ENCODE peak calls at places on chromosomes 11 and 22, in five cellular contexts. X is Panc1, V is left lung, F is lung, L is aorta. R is an unnamed sample. For H3K9me3, the result is how much of the 10 kb centered on the place peaks cover.

GRCh38 chr11:68371176-68372041 is 59.0 kb downstream of the LRP5 start:
- ATAC-seq in X (no peak), V (no peak), F (no peak), L (no peak), R (no peak)

GRCh38 chr11:95829580-95830259 is 39.4 kb downstream of the CEP57 start:
- ATAC-seq in X (peak), V (no peak), F (no peak), L (no peak), R (no peak)

GRCh38 chr11:108934696-108935095 is 269.8 kb downstream of the DDX10 start:
- ATAC-seq in X (no peak), V (no peak), F (no peak), L (no peak), R (no peak)

GRCh38 chr11:22976146-22976545 is 115.9 kb upstream of the CCDC179 start:
- ATAC-seq in X (no peak), V (peak), F (peak), L (no peak), R (no peak)

GRCh38 chr11:118939948-118940598 is 14.3 kb upstream of the BCL9L start:
- ATAC-seq in X (peak), V (peak), F (no peak), L (no peak), R (no peak)

GRCh38 chr22:21738081-21738480 is 2.5 kb upstream of the YPEL1 start:
- ATAC-seq in X (no peak), V (no peak), F (no peak), L (no peak), R (no peak)

GRCh38 chr11:36000616-36001190 is 56.8 kb downstream of the LDLRAD3 start:
- ATAC-seq in X (no peak), V (peak), F (peak), L (no peak), R (no peak)

GRCh38 chr11:10029386-10030121 is 264.5 kb downstream of the SBF2 start:
- ATAC-seq in X (no peak), V (no peak), F (no peak), L (no peak), R (no peak)

GRCh38 chr11:69387409-69387885 is 93.5 kb downstream of the MYEOV start:
- ATAC-seq in X (no peak), V (no peak), F (no peak), L (no peak), R (no peak)

GRCh38 chr11:69638941-69639681 is 1.8 kb upstream of the CCND1 start:
- ATAC-seq in X (peak), V (peak), F (peak), L (peak), R (peak)

GRCh38 chr22:29641781-29642355 is 38.4 kb downstream of the NF2 start:
- ATAC-seq in X (no peak), V (no peak), F (no peak), L (no peak), R (no peak)

GRCh38 chr11:107844041-107844440 is 14.5 kb downstream of the SLC35F2 start:
- ATAC-seq in X (peak), V (no peak), F (no peak), L (no peak), R (no peak)

GRCh38 chr22:45210577-45211431 is 29.9 kb downstream of the KIAA0930 start:
- ATAC-seq in X (no peak), V (no peak), F (no peak), L (no peak), R (no peak)

GRCh38 chr11:57324154-57324885 is 432 bp downstream of the TNKS1BP1 start:
- ATAC-seq in X (peak), V (peak), F (no peak), L (peak), R (no peak)

GRCh38 chr22:44192811-44193536 is 12.2 kb downstream of the PARVG start:
- ATAC-seq in X (peak), V (no peak), F (no peak), L (no peak), R (no peak)

GRCh38 chr22:35023692-35024363 is 42.1 kb upstream of the ISX start:
- ATAC-seq in X (peak), V (peak), F (no peak), L (no peak), R (no peak)

GRCh38 chr11:125380756-125381445 is 115.2 kb downstream of the FEZ1 start:
- ATAC-seq in X (peak), V (no peak), F (no peak), L (no peak), R (no peak)

GRCh38 chr11:114348200-114349191 is 51.8 kb downstream of the C11orf71 start:
- ATAC-seq in X (peak), V (peak), F (peak), L (no peak), R (peak)

GRCh38 chr11:88544656-88545280 is 207.2 kb upstream of the CTSC start:
- ATAC-seq in X (peak), V (no peak), F (no peak), L (no peak), R (no peak)

GRCh38 chr11:103927535-103927934 is 108.9 kb upstream of the DDI1 start:
- ATAC-seq in X (no peak), V (peak), F (no peak), L (no peak), R (no peak)

GRCh38 chr11:134402910-134403309 is 9.1 kb downstream of the B3GAT1 start:
- ATAC-seq in X (no peak), V (no peak), F (no peak), L (no peak), R (no peak)

GRCh38 chr11:113603277-113604059 is 102.6 kb downstream of the TMPRSS5 start:
- ATAC-seq in X (no peak), V (no peak), F (no peak), L (peak), R (no peak)

GRCh38 chr11:91630916-91631673 is 593.5 kb upstream of the FAT3 start:
- ATAC-seq in X (no peak), V (no peak), F (no peak), L (no peak), R (no peak)

GRCh38 chr22:45535400-45535799 is 32.7 kb downstream of the FBLN1 start:
- ATAC-seq in X (no peak), V (no peak), F (no peak), L (no peak), R (no peak)

GRCh38 chr11:38577769-38578168 is 1979.7 kb upstream of the RAG2 start:
- ATAC-seq in X (no peak), V (no peak), F (no peak), L (no peak), R (no peak)

GRCh38 chr22:23752750-23753149 is 1.5 kb downstream of the VPREB3 start:
- ATAC-seq in X (no peak), V (no peak), F (no peak), L (no peak), R (no peak)

GRCh38 chr11:35257287-35257686 is 118.3 kb downstream of the CD44 start:
- ATAC-seq in X (no peak), V (no peak), F (peak), L (no peak), R (no peak)

GRCh38 chr22:50506611-50507420 is 686 bp downstream of the LMF2 start:
- ATAC-seq in X (peak), V (peak), F (no peak), L (peak), R (no peak)

GRCh38 chr11:92443109-92443508 is 218.5 kb downstream of the FAT3 start:
- ATAC-seq in X (no peak), V (no peak), F (no peak), L (no peak), R (no peak)

GRCh38 chr22:47739616-47740015 is 977.2 kb downstream of the TBC1D22A start:
- ATAC-seq in X (no peak), V (no peak), F (no peak), L (peak), R (no peak)
- H3K9me3 ChIP-seq in X (under half), V (under half), F (under half), L (under half), R (under half)

GRCh38 chr11:3056296-3057068 is 741 bp downstream of the CARS1 start:
- ATAC-seq in X (no peak), V (peak), F (no peak), L (no peak), R (no peak)

GRCh38 chr11:3055881-3056280 is 1.3 kb downstream of the CARS1 start:
- ATAC-seq in X (no peak), V (no peak), F (no peak), L (no peak), R (no peak)

GRCh38 chr11:3057069-3057963 is at the start of gene CARS1:
- ATAC-seq in X (peak), V (peak), F (peak), L (peak), R (peak)

GRCh38 chr11:3060436-3061025 is 3.3 kb upstream of the CARS1 start:
- ATAC-seq in X (no peak), V (no peak), F (no peak), L (no peak), R (no peak)

DNA sequence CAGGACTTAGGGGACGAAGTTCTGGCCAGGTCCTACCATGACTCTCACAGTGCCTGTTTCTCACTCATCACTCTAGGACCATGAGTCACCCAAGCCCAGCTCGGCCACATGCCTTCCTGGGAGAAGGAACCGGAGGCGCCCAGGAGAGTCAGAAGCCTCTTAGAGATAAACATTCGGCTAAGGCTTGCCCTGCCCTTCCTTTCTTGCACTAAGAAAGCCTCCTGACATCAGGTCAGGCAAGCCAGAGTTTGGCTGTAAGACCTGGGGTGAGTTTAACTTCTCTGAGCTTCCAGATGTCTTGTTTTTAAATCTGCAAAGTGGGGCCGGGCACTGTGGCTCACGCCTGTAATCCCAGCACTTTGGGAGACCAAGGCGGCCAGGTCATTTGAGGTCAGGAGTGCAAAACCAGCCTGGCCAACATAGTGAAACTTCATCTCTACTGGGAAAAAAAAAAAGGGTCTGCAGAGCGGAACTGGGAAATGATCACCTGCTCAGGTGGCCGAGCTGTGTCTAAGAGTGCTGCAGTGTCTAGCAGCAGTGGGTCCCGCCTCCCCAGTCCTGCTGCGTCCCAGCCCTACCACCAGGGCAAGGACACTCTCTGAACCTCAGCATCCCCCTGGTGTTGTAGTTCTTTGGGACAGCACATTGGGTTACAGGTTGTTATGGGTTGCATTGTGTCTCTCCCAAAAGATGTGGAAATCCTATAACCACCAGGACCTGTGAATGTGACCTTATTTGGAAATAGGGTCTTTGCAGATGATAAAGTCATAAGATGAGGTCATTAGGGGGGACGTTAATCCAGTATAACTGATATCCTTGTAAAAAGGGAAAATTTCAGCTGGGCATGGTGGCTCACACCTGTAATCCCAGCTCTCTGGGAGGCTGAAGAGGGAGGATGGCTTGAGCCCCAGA is 1.8 kb upstream of the CARS1 start:
- ATAC-seq in X (peak), V (no peak), F (no peak), L (no peak), R (no peak)
- H3K9me3 ChIP-seq in X (under half), V (under half), F (under half), L (under half), R (under half)

GRCh38 chr22:20272174-20272573 is 4.1 kb upstream of the RTN4R start:
- ATAC-seq in X (no peak), V (no peak), F (no peak), L (no peak), R (no peak)
- H3K9me3 ChIP-seq in X (under half), V (under half), F (under half), L (under half), R (under half)

DNA sequence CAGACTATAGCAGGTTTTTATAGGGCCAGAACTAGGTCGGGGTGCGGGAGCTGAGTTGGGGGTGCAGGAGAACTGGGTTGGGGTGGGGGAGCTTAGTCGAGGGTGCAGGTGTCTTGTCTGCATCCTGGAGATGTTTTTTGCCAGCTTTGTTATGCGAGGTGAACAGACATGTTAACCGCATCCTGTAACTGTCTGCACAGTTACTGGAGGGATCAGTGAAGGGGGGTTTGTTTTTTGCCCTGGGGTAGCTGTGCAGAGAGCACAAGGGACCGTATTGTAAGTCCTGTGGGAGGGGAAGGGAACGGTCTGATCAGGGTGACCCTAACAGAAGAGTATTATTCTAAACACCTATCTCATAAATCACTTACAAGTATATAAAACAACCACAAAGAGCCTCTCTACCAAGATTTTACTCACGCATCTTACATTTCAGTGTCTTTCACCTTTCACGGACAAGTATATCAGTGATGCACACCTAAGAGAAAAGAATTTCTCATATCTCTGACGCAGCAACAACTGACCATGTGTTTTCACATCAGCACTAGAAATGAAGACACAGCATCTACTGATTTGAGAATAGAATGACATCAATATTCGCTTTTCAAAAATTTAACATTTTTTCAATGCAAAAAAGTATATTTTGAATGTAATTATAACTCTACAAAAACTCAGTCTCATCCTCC is 20.8 kb downstream of the ZNF195 start:
- ATAC-seq in X (no peak), V (no peak), F (no peak), L (no peak), R (no peak)
- H3K9me3 ChIP-seq in X (half or more), V (half or more), F (under half), L (under half), R (half or more)